ENCODE peak calls at places on chromosomes 11 and 22, in ten cellular contexts. W is HS-27A; O is stimulated activated CD8-positive, alpha-beta memory T cell treated with anti-CD3 and anti-CD28 coated beads, Interleukin-15, amount 100 ng/mL, for 4 hours; T is breast epithelium; R is NCI-H774; F is HS-5; L is NCI-H1694 treated with DMSO at 0.1 percent for 48 hours; I is NCI-H2227 treated with DMSO at 0.1 percent for 48 hours; Y is NCI-H69; G is foreskin keratinocyte. P is an unnamed sample.

GRCh38 chr11:20373568-20374209 is 10.2 kb downstream of the HTATIP2 start:
- DNase-seq in W (no peak), O (no peak), T (no peak), R (no peak), F (no peak), L (no peak), I (no peak), Y (no peak), G (no peak), P (no peak)

GRCh38 chr11:71131861-71132260 is 120.5 kb downstream of the SHANK2 start:
- DNase-seq in W (no peak), O (no peak), T (peak), R (no peak), F (no peak), L (no peak), I (no peak), Y (no peak), G (no peak), P (no peak)

GRCh38 chr11:86558219-86558618 is 114.2 kb downstream of the ME3 start:
- DNase-seq in W (no peak), O (no peak), T (no peak), R (no peak), F (no peak), L (no peak), I (no peak), Y (no peak), G (no peak), P (no peak)

GRCh38 chr11:129291556-129291955 is 84.1 kb upstream of the BARX2 start:
- DNase-seq in W (no peak), O (no peak), T (no peak), R (no peak), F (no peak), L (no peak), I (no peak), Y (no peak), G (no peak), P (no peak)

GRCh38 chr11:2583605-2583958 is 116.2 kb downstream of the KCNQ1OT1 start:
- DNase-seq in W (no peak), O (no peak), T (no peak), R (no peak), F (no peak), L (no peak), I (no peak), Y (no peak), G (no peak), P (no peak)

GRCh38 chr22:28442951-28443876 is 236.4 kb downstream of the TTC28 start:
- DNase-seq in W (no peak), O (no peak), T (no peak), R (no peak), F (no peak), L (no peak), I (peak), Y (peak), G (no peak), P (peak)

GRCh38 chr22:50569896-50570535 is 7.3 kb upstream of the SYCE3 start:
- DNase-seq in W (no peak), O (no peak), T (no peak), R (no peak), F (no peak), L (no peak), I (no peak), Y (no peak), G (no peak), P (no peak)

GRCh38 chr11:68413591-68413999 is 47.0 kb upstream of the PPP6R3 start:
- DNase-seq in W (no peak), O (no peak), T (no peak), R (no peak), F (no peak), L (no peak), I (no peak), Y (no peak), G (no peak), P (no peak)

GRCh38 chr22:49400136-49400865 is 427.4 kb downstream of the BRD1 start:
- DNase-seq in W (no peak), O (no peak), T (peak), R (no peak), F (no peak), L (no peak), I (no peak), Y (no peak), G (no peak), P (no peak)

GRCh38 chr22:40747361-40747760 is 68.1 kb downstream of the MCHR1 start:
- DNase-seq in W (no peak), O (no peak), T (no peak), R (no peak), F (no peak), L (no peak), I (no peak), Y (peak), G (no peak), P (no peak)

P was measured in activated naive CD8-positive, alpha-beta T cell treated with anti-CD3 and anti-CD28 coated beads, Interleukin-2, amount 50 U/mL, for 24 hours.